ENCODE peak calls at places on chromosomes 7 and 10, in seven cellular contexts. I is IMR-90, Q is transverse colon, Y is OCI-LY7, J is upper lobe of left lung, Z is K562, U is PC-3. A is an unnamed sample.

GRCh38 chr7:4271716-4272015 is 410.4 kb upstream of the FOXK1 start:
- DNase-seq in J (peak; percentile 38), U (no peak), Q (no peak), I (no peak), Z (no peak), Y (no peak), A (no peak)

GRCh38 chr10:132322621-132323048 is 9.4 kb upstream of the LRRC27 start:
- DNase-seq in U (no peak), J (no peak), Y (no peak), Z (no peak), I (peak; percentile 30), Q (no peak), A (no peak)

GRCh38 chr10:75230600-75231038 is 5.1 kb downstream of the COMTD1 start:
- DNase-seq in Y (peak; percentile 89), U (peak; percentile 100), I (peak; percentile 84), J (no peak), Z (peak; percentile 76), Q (peak; percentile 94), A (peak; percentile 92)

GRCh38 chr7:17535776-17536175 is 237.3 kb downstream of the AHR start:
- DNase-seq in Z (no peak), U (no peak), I (peak; percentile 53), Y (no peak), J (no peak), Q (no peak), A (no peak)

GRCh38 chr7:16833373-16833772 is 28.6 kb upstream of the AGR2 start:
- DNase-seq in J (no peak), Z (no peak), Q (no peak), U (no peak), I (no peak), Y (no peak), A (no peak)

GRCh38 chr10:34405611-34406462 is 409.3 kb downstream of the PARD3 start:
- DNase-seq in Q (no peak), J (no peak), Y (no peak), U (peak; percentile 98), Z (no peak), I (peak; percentile 53), A (no peak)

GRCh38 chr7:135147899-135148721 is at the start of gene TMEM140:
- DNase-seq in J (no peak), I (peak; percentile 64), Q (peak; percentile 75), Y (peak; percentile 31), U (peak; percentile 75), Z (no peak), A (peak; percentile 85)

GRCh38 chr10:93376372-93377296 is 105.5 kb downstream of the MYOF start:
- DNase-seq in Q (peak; percentile 42), J (no peak), U (peak; percentile 88), Z (peak; percentile 55), Y (peak; percentile 69), I (peak; percentile 90), A (peak; percentile 65)

GRCh38 chr7:46127805-46128204 is 206.7 kb upstream of the IGFBP3 start:
- DNase-seq in Q (no peak), Z (no peak), I (no peak), Y (no peak), J (no peak), U (no peak), A (no peak)

GRCh38 chr10:44960098-44960480 is 487 bp downstream of the RASSF4 start:
- DNase-seq in Y (no peak), Q (no peak), J (no peak), Z (no peak), U (no peak), I (no peak), A (no peak)

GRCh38 chr7:82015751-82016150 is 245.9 kb upstream of the HGF start:
- DNase-seq in I (peak; percentile 17), Y (no peak), U (peak; percentile 24), Q (no peak), Z (no peak), J (no peak), A (no peak)

GRCh38 chr10:45404087-45404769 is 30.2 kb downstream of the ALOX5 start:
- DNase-seq in U (no peak), J (no peak), Y (no peak), Z (no peak), Q (no peak), I (no peak), A (no peak)

GRCh38 chr10:6033954-6034353 is 28.2 kb downstream of the IL2RA start:
- DNase-seq in Y (no peak), U (no peak), Q (no peak), I (no peak), Z (no peak), J (no peak), A (peak; percentile 41)

GRCh38 chr7:4265056-4265455 is 417.0 kb upstream of the FOXK1 start:
- DNase-seq in U (no peak), Y (no peak), Q (no peak), I (no peak), Z (no peak), J (peak; percentile 71), A (no peak)

GRCh38 chr10:74156919-74157289 is 5.9 kb downstream of the ADK start:
- DNase-seq in J (no peak), I (peak; percentile 60), U (no peak), Z (peak; percentile 50), Y (peak; percentile 35), Q (peak; percentile 30), A (no peak)

GRCh38 chr10:126243976-126244375 is 144.3 kb downstream of the ADAM12 start:
- DNase-seq in U (no peak), I (peak; percentile 95), Q (no peak), Y (no peak), Z (no peak), J (no peak), A (no peak)

GRCh38 chr7:115941703-115942268 is 88.8 kb downstream of the TFEC start:
- DNase-seq in Q (no peak), J (no peak), Z (no peak), I (peak; percentile 13), U (peak; percentile 45), Y (no peak), A (no peak)

GRCh38 chr10:102395677-102396197 is at the start of gene NFKB2:
- DNase-seq in I (no peak), Q (no peak), J (peak; percentile 83), U (no peak), Y (peak; percentile 32), Z (no peak), A (no peak)

GRCh38 chr10:107423903-107424302 is 259.4 kb upstream of the SORCS1 start:
- DNase-seq in Y (no peak), J (no peak), U (no peak), Q (no peak), I (no peak), Z (no peak), A (no peak)

GRCh38 chr10:63409465-63410027 is 56.2 kb downstream of the JMJD1C start:
- DNase-seq in Z (no peak), J (no peak), Y (no peak), Q (no peak), U (peak; percentile 42), I (peak; percentile 74), A (no peak)

GRCh38 chr10:89793649-89794254 is 92.4 kb downstream of the KIF20B start:
- DNase-seq in U (peak; percentile 79), Z (peak; percentile 39), Y (peak; percentile 72), J (no peak), Q (no peak), I (peak; percentile 74), A (peak; percentile 58)

GRCh38 chr7:144087230-144087629 is 1.2 kb downstream of the OR2A12 start:
- DNase-seq in Q (no peak), Y (no peak), U (no peak), Z (no peak), I (no peak), J (no peak), A (no peak)

GRCh38 chr7:22718200-22718711 is 8.7 kb upstream of the IL6 start:
- DNase-seq in I (peak; percentile 97), Y (no peak), Q (no peak), U (peak; percentile 94), Z (no peak), J (no peak), A (no peak)

GRCh38 chr7:140719711-140720110 is 23.2 kb downstream of the NDUFB2 start:
- DNase-seq in J (no peak), Y (no peak), Z (no peak), Q (no peak), U (peak; percentile 44), I (peak; percentile 56), A (no peak)

GRCh38 chr7:35801392-35802101 is 690 bp downstream of the SEPTIN7 start:
- DNase-seq in Y (peak; percentile 81), I (peak; percentile 65), Z (peak; percentile 48), Q (peak; percentile 76), J (peak; percentile 95), U (peak; percentile 43), A (peak; percentile 86)

GRCh38 chr7:35802102-35802466 is 1.2 kb downstream of the SEPTIN7 start:
- DNase-seq in Z (no peak), Y (no peak), U (no peak), Q (no peak), I (no peak), J (no peak), A (no peak)

GRCh38 chr7:35804571-35804970 is 3.7 kb downstream of the SEPTIN7 start:
- DNase-seq in I (no peak), J (no peak), U (no peak), Y (no peak), Z (no peak), Q (no peak), A (no peak)

GRCh38 chr7:35802649-35803048 is 1.8 kb downstream of the SEPTIN7 start:
- DNase-seq in I (peak; percentile 15), Y (peak; percentile 44), J (no peak), U (no peak), Q (no peak), Z (peak; percentile 18), A (no peak)

GRCh38 chr7:35805876-35806275 is 5.0 kb downstream of the SEPTIN7 start:
- DNase-seq in U (no peak), J (no peak), Q (no peak), Y (no peak), I (no peak), Z (no peak), A (no peak)
- H3K4me1 ChIP-seq in U (peaks cover 23% of the 10 kb centered on the region), J (peaks cover 28% of the 10 kb centered on the region), Q (peaks cover 49% of the 10 kb centered on the region), Y (peaks cover 36% of the 10 kb centered on the region), I (peaks cover 4% of the 10 kb centered on the region), Z (peaks cover 3% of the 10 kb centered on the region), A (no peaks in the 10 kb centered on the region)

GRCh38 chr10:100744136-100744979 is 1.0 kb upstream of the PAX2 start:
- DNase-seq in I (no peak), U (no peak), J (peak; percentile 72), Y (no peak), Q (no peak), Z (no peak), A (no peak)
- TF ChIP-seq CTCF in I (no peak), U (no peak), J (no peak), Y (no peak), Q (no peak), Z (no peak), A (no peak)

GRCh38 chr10:110355181-110355831 is 50.6 kb upstream of the SMNDC1 start:
- DNase-seq in Z (no peak), Q (peak; percentile 33), J (peak; percentile 23), U (no peak), Y (peak; percentile 78), I (no peak), A (peak; percentile 54)
- H3K4me1 ChIP-seq in Z (no peaks in the 10 kb centered on the region), Q (peaks cover 17% of the 10 kb centered on the region), J (peaks cover 23% of the 10 kb centered on the region), U (peaks cover 61% of the 10 kb centered on the region), Y (peaks cover 64% of the 10 kb centered on the region), I (peaks cover 37% of the 10 kb centered on the region), A (peaks cover 20% of the 10 kb centered on the region)

GRCh38 chr7:41237956-41238355 is 464.9 kb downstream of the INHBA start:
- DNase-seq in J (no peak), Y (no peak), I (no peak), U (peak; percentile 52), Q (no peak), Z (no peak), A (no peak)

GRCh38 chr7:41232086-41232485 is 470.8 kb downstream of the INHBA start:
- DNase-seq in I (peak; percentile 33), Y (no peak), J (no peak), U (peak; percentile 27), Z (no peak), Q (no peak), A (no peak)
- TF ChIP-seq CTCF in I (no peak), Y (no peak), J (no peak), U (no peak), Z (no peak), Q (no peak), A (no peak)

A was measured in Peyer's patch.